ENCODE peak calls at places on chromosomes 4 and X, in seven cellular contexts. One of them, this sample, is unnamed.

GRCh38 chr4:119525005-119525749 is 103.4 kb downstream of the PDE5A start:
- DNase-seq in mucosa of descending colon: no peak
- DNase-seq in activated B cell treated with CpG ODN at 0.5 μM for 24 hours: no peak
- DNase-seq in epithelial cell of proximal tubule: peak
- DNase-seq in OCI-LY7: no peak
- DNase-seq in fibroblast of the aortic adventitia: peak
- DNase-seq in GM20000: no peak
- DNase-seq in this sample: no peak

GRCh38 chr4:18815779-18816173 is 794.2 kb upstream of the LCORL start:
- DNase-seq in OCI-LY7: peak
- DNase-seq in GM20000: no peak
- DNase-seq in fibroblast of the aortic adventitia: no peak
- DNase-seq in activated B cell treated with CpG ODN at 0.5 μM for 24 hours: no peak
- DNase-seq in epithelial cell of proximal tubule: no peak
- DNase-seq in mucosa of descending colon: no peak
- DNase-seq in this sample: no peak

GRCh38 chr4:2359591-2360390 is 58.7 kb downstream of the ZFYVE28 start:
- DNase-seq in mucosa of descending colon: no peak
- DNase-seq in OCI-LY7: no peak
- DNase-seq in fibroblast of the aortic adventitia: no peak
- DNase-seq in GM20000: no peak
- DNase-seq in activated B cell treated with CpG ODN at 0.5 μM for 24 hours: peak
- DNase-seq in epithelial cell of proximal tubule: no peak
- DNase-seq in this sample: no peak

GRCh38 chr4:151992301-151992700 is 231.5 kb upstream of the GATB start:
- DNase-seq in mucosa of descending colon: no peak
- DNase-seq in OCI-LY7: no peak
- DNase-seq in epithelial cell of proximal tubule: no peak
- DNase-seq in GM20000: no peak
- DNase-seq in fibroblast of the aortic adventitia: no peak
- DNase-seq in activated B cell treated with CpG ODN at 0.5 μM for 24 hours: no peak
- DNase-seq in this sample: no peak

GRCh38 chr4:43587746-43588145 is 695.2 kb downstream of the GRXCR1 start:
- DNase-seq in epithelial cell of proximal tubule: no peak
- DNase-seq in GM20000: no peak
- DNase-seq in fibroblast of the aortic adventitia: peak
- DNase-seq in OCI-LY7: no peak
- DNase-seq in mucosa of descending colon: no peak
- DNase-seq in activated B cell treated with CpG ODN at 0.5 μM for 24 hours: no peak
- DNase-seq in this sample: no peak

GRCh38 chrX:44817029-44817428 is 26.8 kb upstream of the DUSP21 start:
- DNase-seq in GM20000: no peak
- DNase-seq in activated B cell treated with CpG ODN at 0.5 μM for 24 hours: no peak
- DNase-seq in fibroblast of the aortic adventitia: no peak
- DNase-seq in mucosa of descending colon: no peak
- DNase-seq in OCI-LY7: no peak
- DNase-seq in epithelial cell of proximal tubule: no peak
- DNase-seq in this sample: no peak

GRCh38 chrX:120791013-120791643 is 84.5 kb downstream of the CT47B1 start:
- DNase-seq in GM20000: no peak
- DNase-seq in OCI-LY7: no peak
- DNase-seq in mucosa of descending colon: peak
- DNase-seq in fibroblast of the aortic adventitia: peak
- DNase-seq in epithelial cell of proximal tubule: peak
- DNase-seq in activated B cell treated with CpG ODN at 0.5 μM for 24 hours: no peak
- DNase-seq in this sample: no peak

GRCh38 chr4:2363056-2363719 is 55.3 kb downstream of the ZFYVE28 start:
- DNase-seq in epithelial cell of proximal tubule: peak
- DNase-seq in activated B cell treated with CpG ODN at 0.5 μM for 24 hours: no peak
- DNase-seq in mucosa of descending colon: no peak
- DNase-seq in OCI-LY7: no peak
- DNase-seq in GM20000: no peak
- DNase-seq in fibroblast of the aortic adventitia: peak
- DNase-seq in this sample: no peak

GRCh38 chrX:41475166-41475565 is 28.0 kb downstream of the NYX start:
- DNase-seq in mucosa of descending colon: no peak
- DNase-seq in fibroblast of the aortic adventitia: no peak
- DNase-seq in GM20000: no peak
- DNase-seq in OCI-LY7: no peak
- DNase-seq in activated B cell treated with CpG ODN at 0.5 μM for 24 hours: no peak
- DNase-seq in epithelial cell of proximal tubule: no peak
- DNase-seq in this sample: no peak

GRCh38 chr4:17515724-17516407 is 901 bp downstream of the CLRN2 start:
- DNase-seq in mucosa of descending colon: no peak
- DNase-seq in GM20000: no peak
- DNase-seq in epithelial cell of proximal tubule: no peak
- DNase-seq in OCI-LY7: no peak
- DNase-seq in fibroblast of the aortic adventitia: no peak
- DNase-seq in activated B cell treated with CpG ODN at 0.5 μM for 24 hours: no peak
- DNase-seq in this sample: no peak

GRCh38 chr4:151324124-151324448 is 1.3 kb downstream of the SH3D19 start:
- DNase-seq in GM20000: no peak
- DNase-seq in OCI-LY7: no peak
- DNase-seq in mucosa of descending colon: no peak
- DNase-seq in activated B cell treated with CpG ODN at 0.5 μM for 24 hours: no peak
- DNase-seq in epithelial cell of proximal tubule: no peak
- DNase-seq in fibroblast of the aortic adventitia: no peak
- DNase-seq in this sample: no peak

GRCh38 chr4:111960241-111960667 is 185.0 kb upstream of the FAM241A start:
- DNase-seq in OCI-LY7: no peak
- DNase-seq in activated B cell treated with CpG ODN at 0.5 μM for 24 hours: no peak
- DNase-seq in mucosa of descending colon: no peak
- DNase-seq in fibroblast of the aortic adventitia: peak
- DNase-seq in GM20000: peak
- DNase-seq in epithelial cell of proximal tubule: no peak
- DNase-seq in this sample: no peak

GRCh38 chrX:65136424-65136823 is 160.2 kb upstream of the ZC4H2 start:
- DNase-seq in mucosa of descending colon: no peak
- DNase-seq in activated B cell treated with CpG ODN at 0.5 μM for 24 hours: no peak
- DNase-seq in epithelial cell of proximal tubule: no peak
- DNase-seq in OCI-LY7: no peak
- DNase-seq in GM20000: no peak
- DNase-seq in fibroblast of the aortic adventitia: no peak
- DNase-seq in this sample: no peak

GRCh38 chr4:115279300-115279699 is 165.9 kb upstream of the NDST4 start:
- DNase-seq in epithelial cell of proximal tubule: peak
- DNase-seq in mucosa of descending colon: no peak
- DNase-seq in GM20000: no peak
- DNase-seq in OCI-LY7: peak
- DNase-seq in fibroblast of the aortic adventitia: no peak
- DNase-seq in activated B cell treated with CpG ODN at 0.5 μM for 24 hours: no peak
- DNase-seq in this sample: no peak

GRCh38 chr4:10783351-10783750 is 98.8 kb upstream of the CLNK start:
- DNase-seq in fibroblast of the aortic adventitia: peak
- DNase-seq in epithelial cell of proximal tubule: no peak
- DNase-seq in OCI-LY7: no peak
- DNase-seq in activated B cell treated with CpG ODN at 0.5 μM for 24 hours: no peak
- DNase-seq in mucosa of descending colon: no peak
- DNase-seq in GM20000: no peak
- DNase-seq in this sample: no peak

GRCh38 chr4:166165829-166166420 is 292.9 kb downstream of the TLL1 start:
- DNase-seq in epithelial cell of proximal tubule: peak
- DNase-seq in activated B cell treated with CpG ODN at 0.5 μM for 24 hours: no peak
- DNase-seq in GM20000: peak
- DNase-seq in mucosa of descending colon: no peak
- DNase-seq in OCI-LY7: peak
- DNase-seq in fibroblast of the aortic adventitia: peak
- DNase-seq in this sample: no peak

GRCh38 chr4:168868044-168868855 is 141.8 kb downstream of the CBR4 start:
- DNase-seq in mucosa of descending colon: no peak
- DNase-seq in GM20000: no peak
- DNase-seq in fibroblast of the aortic adventitia: peak
- DNase-seq in epithelial cell of proximal tubule: no peak
- DNase-seq in activated B cell treated with CpG ODN at 0.5 μM for 24 hours: no peak
- DNase-seq in OCI-LY7: no peak
- DNase-seq in this sample: no peak

GRCh38 chr4:71602271-71602890 is 181.5 kb downstream of the GC start:
- DNase-seq in GM20000: no peak
- DNase-seq in activated B cell treated with CpG ODN at 0.5 μM for 24 hours: no peak
- DNase-seq in fibroblast of the aortic adventitia: no peak
- DNase-seq in OCI-LY7: no peak
- DNase-seq in epithelial cell of proximal tubule: no peak
- DNase-seq in mucosa of descending colon: no peak
- DNase-seq in this sample: no peak

GRCh38 chrX:136192839-136193414 is 45.6 kb downstream of the FHL1 start:
- DNase-seq in OCI-LY7: no peak
- DNase-seq in activated B cell treated with CpG ODN at 0.5 μM for 24 hours: no peak
- DNase-seq in epithelial cell of proximal tubule: no peak
- DNase-seq in fibroblast of the aortic adventitia: peak
- DNase-seq in mucosa of descending colon: no peak
- DNase-seq in GM20000: no peak
- DNase-seq in this sample: no peak

GRCh38 chr4:15234101-15234500 is 193.7 kb upstream of the C1QTNF7 start:
- DNase-seq in epithelial cell of proximal tubule: no peak
- DNase-seq in activated B cell treated with CpG ODN at 0.5 μM for 24 hours: no peak
- DNase-seq in OCI-LY7: no peak
- DNase-seq in GM20000: no peak
- DNase-seq in fibroblast of the aortic adventitia: peak
- DNase-seq in mucosa of descending colon: no peak
- DNase-seq in this sample: no peak

GRCh38 chr4:119097282-119097900 is 38.2 kb upstream of the MYOZ2 start:
- DNase-seq in activated B cell treated with CpG ODN at 0.5 μM for 24 hours: no peak
- DNase-seq in OCI-LY7: no peak
- DNase-seq in epithelial cell of proximal tubule: no peak
- DNase-seq in mucosa of descending colon: no peak
- DNase-seq in fibroblast of the aortic adventitia: no peak
- DNase-seq in GM20000: no peak
- DNase-seq in this sample: no peak

GRCh38 chr4:168585168-168586091 is 88.6 kb downstream of the PALLD start:
- DNase-seq in mucosa of descending colon: peak
- DNase-seq in GM20000: peak
- DNase-seq in epithelial cell of proximal tubule: no peak
- DNase-seq in activated B cell treated with CpG ODN at 0.5 μM for 24 hours: no peak
- DNase-seq in OCI-LY7: peak
- DNase-seq in fibroblast of the aortic adventitia: peak
- DNase-seq in this sample: peak

GRCh38 chr4:87835732-87836131 is 3.0 kb downstream of the MEPE start:
- DNase-seq in activated B cell treated with CpG ODN at 0.5 μM for 24 hours: no peak
- DNase-seq in fibroblast of the aortic adventitia: no peak
- DNase-seq in epithelial cell of proximal tubule: no peak
- DNase-seq in GM20000: no peak
- DNase-seq in mucosa of descending colon: no peak
- DNase-seq in OCI-LY7: no peak
- DNase-seq in this sample: no peak

GRCh38 chr4:154292589-154292988 is 199.0 kb downstream of the DCHS2 start:
- DNase-seq in OCI-LY7: peak
- DNase-seq in mucosa of descending colon: no peak
- DNase-seq in activated B cell treated with CpG ODN at 0.5 μM for 24 hours: no peak
- DNase-seq in epithelial cell of proximal tubule: no peak
- DNase-seq in GM20000: no peak
- DNase-seq in fibroblast of the aortic adventitia: no peak
- DNase-seq in this sample: no peak
- TF ChIP-seq CTCF in OCI-LY7: peak
- TF ChIP-seq CTCF in mucosa of descending colon: no peak
- TF ChIP-seq CTCF in activated B cell treated with CpG ODN at 0.5 μM for 24 hours: no peak
- TF ChIP-seq CTCF in epithelial cell of proximal tubule: no peak
- TF ChIP-seq CTCF in GM20000: no peak
- TF ChIP-seq CTCF in fibroblast of the aortic adventitia: no peak
- TF ChIP-seq CTCF in this sample: no peak

DNA sequence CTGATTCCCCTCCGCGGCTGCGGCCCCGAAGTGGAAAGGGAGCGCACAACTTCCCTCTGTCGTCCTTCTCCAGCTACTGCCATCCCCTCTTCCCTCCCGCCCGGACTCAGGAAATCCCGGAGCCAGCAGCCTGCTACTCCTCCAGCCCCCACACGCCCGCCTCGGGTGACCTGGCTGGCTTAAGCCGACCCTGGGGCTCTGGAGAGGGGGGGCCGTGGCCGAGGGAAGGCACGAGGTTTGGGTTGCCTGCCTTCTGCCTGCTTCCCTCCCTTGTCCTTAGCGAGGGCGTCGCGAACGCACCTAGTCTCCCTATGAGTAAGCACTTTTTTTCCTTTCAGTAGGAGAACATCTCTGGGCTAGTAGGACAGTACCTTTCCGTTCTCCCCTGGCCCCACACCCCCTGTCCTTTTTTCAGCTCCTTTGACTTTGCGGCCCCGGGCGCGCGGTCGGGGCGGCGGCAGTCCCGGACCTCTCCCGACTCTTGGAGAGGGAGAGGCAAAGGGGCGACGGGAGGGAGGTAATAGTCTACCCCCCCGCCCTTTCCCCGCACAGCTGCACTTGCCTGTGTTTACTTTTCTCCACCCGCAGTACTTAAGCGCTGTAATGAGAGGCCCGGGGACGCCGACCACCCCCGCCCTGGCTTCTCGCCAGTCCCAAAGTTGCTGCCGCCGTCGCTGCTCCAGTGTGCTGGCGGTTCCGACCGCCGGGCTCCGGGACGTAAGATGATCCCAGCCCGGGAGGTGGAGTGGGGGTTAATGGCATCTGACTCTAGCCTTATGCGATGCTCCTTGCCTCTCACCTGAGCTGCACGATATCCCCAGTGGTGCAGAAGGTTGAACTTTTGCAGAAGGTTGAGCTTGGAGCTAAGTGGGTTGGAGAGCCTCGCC is 874 bp downstream of the PLS3 start:
- DNase-seq in epithelial cell of proximal tubule: no peak
- DNase-seq in GM20000: no peak
- DNase-seq in OCI-LY7: no peak
- DNase-seq in mucosa of descending colon: peak
- DNase-seq in fibroblast of the aortic adventitia: peak
- DNase-seq in activated B cell treated with CpG ODN at 0.5 μM for 24 hours: no peak
- DNase-seq in this sample: peak
- TF ChIP-seq CTCF in epithelial cell of proximal tubule: no peak
- TF ChIP-seq CTCF in GM20000: no peak
- TF ChIP-seq CTCF in OCI-LY7: no peak
- TF ChIP-seq CTCF in mucosa of descending colon: no peak
- TF ChIP-seq CTCF in fibroblast of the aortic adventitia: no peak
- TF ChIP-seq CTCF in activated B cell treated with CpG ODN at 0.5 μM for 24 hours: no peak
- TF ChIP-seq CTCF in this sample: no peak

DNA sequence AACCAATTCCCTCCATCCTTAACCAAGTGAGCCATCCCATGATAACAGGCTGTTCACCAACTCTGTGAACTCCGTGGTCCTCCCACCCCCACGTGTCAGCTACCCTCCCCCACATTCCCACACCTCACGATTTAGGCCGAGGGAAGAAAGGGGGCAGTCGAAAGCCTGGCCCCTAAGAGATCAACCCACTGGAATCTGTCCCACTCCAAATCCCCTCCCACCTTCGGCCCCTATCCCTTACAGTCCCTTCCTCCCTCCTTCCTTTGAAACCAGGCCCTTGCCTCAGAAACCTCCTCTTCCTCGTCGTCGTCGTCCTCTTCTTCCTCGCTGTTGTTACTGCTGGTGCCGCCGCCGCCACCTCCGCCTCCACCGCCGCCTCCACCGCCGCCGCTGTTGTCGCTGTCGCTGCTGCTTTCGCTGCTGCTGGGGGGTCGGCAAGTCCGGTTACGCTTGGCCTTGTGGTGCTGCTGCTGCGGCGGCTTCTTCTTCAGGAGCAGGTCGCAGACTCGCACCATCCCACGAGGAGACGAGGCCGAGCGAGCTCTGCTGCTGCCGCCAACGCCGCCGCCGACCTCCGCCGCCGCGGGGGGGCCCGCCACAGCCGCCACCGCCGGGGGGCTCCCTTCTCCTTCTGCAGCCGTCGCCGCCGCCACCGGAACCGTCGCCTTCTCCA is 467 bp downstream of the ANKRD17 start:
- DNase-seq in fibroblast of the aortic adventitia: peak
- DNase-seq in epithelial cell of proximal tubule: no peak
- DNase-seq in OCI-LY7: peak
- DNase-seq in GM20000: no peak
- DNase-seq in mucosa of descending colon: no peak
- DNase-seq in activated B cell treated with CpG ODN at 0.5 μM for 24 hours: no peak
- DNase-seq in this sample: no peak
- TF ChIP-seq CTCF in fibroblast of the aortic adventitia: peak
- TF ChIP-seq CTCF in epithelial cell of proximal tubule: peak
- TF ChIP-seq CTCF in OCI-LY7: peak
- TF ChIP-seq CTCF in GM20000: peak
- TF ChIP-seq CTCF in mucosa of descending colon: no peak
- TF ChIP-seq CTCF in activated B cell treated with CpG ODN at 0.5 μM for 24 hours: no peak
- TF ChIP-seq CTCF in this sample: no peak

GRCh38 chr4:156781852-156782251 is 189.7 kb downstream of the PDGFC start:
- DNase-seq in mucosa of descending colon: no peak
- DNase-seq in epithelial cell of proximal tubule: no peak
- DNase-seq in OCI-LY7: no peak
- DNase-seq in GM20000: no peak
- DNase-seq in fibroblast of the aortic adventitia: peak
- DNase-seq in activated B cell treated with CpG ODN at 0.5 μM for 24 hours: no peak
- DNase-seq in this sample: no peak
- TF ChIP-seq CTCF in mucosa of descending colon: no peak
- TF ChIP-seq CTCF in epithelial cell of proximal tubule: no peak
- TF ChIP-seq CTCF in OCI-LY7: no peak
- TF ChIP-seq CTCF in GM20000: no peak
- TF ChIP-seq CTCF in fibroblast of the aortic adventitia: no peak
- TF ChIP-seq CTCF in activated B cell treated with CpG ODN at 0.5 μM for 24 hours: no peak
- TF ChIP-seq CTCF in this sample: no peak